ENCODE peak calls at places on chromosomes 11 and 22, in four cellular contexts. I is HL-60, Y is GM12878, E is K562. G is an unnamed sample.

GRCh38 chr11:113378692-113379091 is 8.9 kb upstream of the ANKK1 start:
- DNase-seq in I (no peak), Y (no peak), E (no peak), G (no peak)

GRCh38 chr22:37373451-37373850 is 53.8 kb downstream of the ELFN2 start:
- DNase-seq in I (no peak), Y (no peak), E (no peak), G (no peak)

GRCh38 chr22:25736378-25737011 is 5.5 kb upstream of the MYO18B start:
- DNase-seq in I (peak), Y (no peak), E (no peak), G (no peak)

GRCh38 chr11:45021001-45021400 is 70.3 kb upstream of the TP53I11 start:
- DNase-seq in I (no peak), Y (no peak), E (no peak), G (no peak)

GRCh38 chr11:115659061-115659963 is 155.1 kb upstream of the CADM1 start:
- DNase-seq in I (peak), Y (no peak), E (no peak), G (no peak)

GRCh38 chr22:40376149-40376548 is 5.8 kb downstream of the SGSM3 start:
- DNase-seq in I (no peak), Y (no peak), E (no peak), G (no peak)

GRCh38 chr11:121298770-121299169 is 6.2 kb downstream of the SC5D start:
- DNase-seq in I (no peak), Y (no peak), E (no peak), G (no peak)

GRCh38 chr11:18243783-18244362 is 4.6 kb downstream of the SAA2 start:
- DNase-seq in I (peak), Y (peak), E (peak), G (no peak)

GRCh38 chr11:92663539-92663938 is 305.9 kb upstream of the MTNR1B start:
- DNase-seq in I (no peak), Y (no peak), E (no peak), G (no peak)

GRCh38 chr22:17241571-17242310 is 22.5 kb upstream of the ADA2 start:
- DNase-seq in I (peak), Y (no peak), E (no peak), G (no peak)

GRCh38 chr11:128865490-128865889 is 1.6 kb downstream of the KCNJ1 start:
- DNase-seq in I (no peak), Y (no peak), E (no peak), G (no peak)

GRCh38 chr11:125457814-125458343 is 38.2 kb downstream of the FEZ1 start:
- DNase-seq in I (no peak), Y (no peak), E (peak), G (no peak)

GRCh38 chr11:126411971-126412381 is 56.5 kb downstream of the ST3GAL4 start:
- DNase-seq in I (no peak), Y (no peak), E (peak), G (no peak)

GRCh38 chr11:115291391-115291744 is 212.8 kb downstream of the CADM1 start:
- DNase-seq in I (no peak), Y (no peak), E (no peak), G (no peak)

GRCh38 chr11:70319694-70320093 is 49.2 kb downstream of the PPFIA1 start:
- DNase-seq in I (no peak), Y (no peak), E (no peak), G (no peak)

GRCh38 chr11:62438641-62439040 is 19.8 kb downstream of the SCGB1A1 start:
- DNase-seq in I (no peak), Y (no peak), E (no peak), G (no peak)

GRCh38 chr11:105132716-105133511 is 6.7 kb downstream of the CARD18 start:
- DNase-seq in I (no peak), Y (no peak), E (no peak), G (no peak)

GRCh38 chr22:41682033-41682807 is 6.4 kb downstream of the SNU13 start:
- DNase-seq in I (peak), Y (peak), E (peak), G (peak)

GRCh38 chr22:31945478-31945815 is 1.1 kb downstream of the YWHAH start:
- DNase-seq in I (no peak), Y (no peak), E (no peak), G (no peak)

GRCh38 chr11:19455731-19456130 is 215.0 kb upstream of the E2F8 start:
- DNase-seq in I (no peak), Y (no peak), E (no peak), G (no peak)

DNA sequence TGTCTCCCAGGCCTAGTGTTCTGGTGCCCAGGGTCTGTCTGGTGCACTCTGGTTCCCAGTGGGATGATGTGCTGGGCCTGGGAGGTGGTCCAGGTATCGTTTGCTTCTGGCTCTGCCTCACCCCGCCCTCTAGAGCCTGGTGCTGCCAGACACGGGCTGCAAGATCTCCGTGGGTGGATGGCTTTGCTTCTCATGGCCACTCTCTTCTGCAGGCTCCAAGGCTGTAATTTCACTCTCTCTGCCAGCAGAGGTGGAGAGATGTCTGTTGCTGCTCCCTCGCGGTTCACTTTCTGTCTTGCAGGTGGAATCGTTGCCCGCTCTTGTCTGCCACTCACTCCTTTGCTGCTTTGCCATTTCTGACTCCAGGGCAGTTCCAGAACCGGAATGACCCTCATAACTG is 13.4 kb downstream of the NADSYN1 start:
- DNase-seq in I (no peak), Y (no peak), E (no peak), G (no peak)
- TF ChIP-seq SPI1 in I (no peak), Y (no peak), E (no peak), G (no peak)

DNA sequence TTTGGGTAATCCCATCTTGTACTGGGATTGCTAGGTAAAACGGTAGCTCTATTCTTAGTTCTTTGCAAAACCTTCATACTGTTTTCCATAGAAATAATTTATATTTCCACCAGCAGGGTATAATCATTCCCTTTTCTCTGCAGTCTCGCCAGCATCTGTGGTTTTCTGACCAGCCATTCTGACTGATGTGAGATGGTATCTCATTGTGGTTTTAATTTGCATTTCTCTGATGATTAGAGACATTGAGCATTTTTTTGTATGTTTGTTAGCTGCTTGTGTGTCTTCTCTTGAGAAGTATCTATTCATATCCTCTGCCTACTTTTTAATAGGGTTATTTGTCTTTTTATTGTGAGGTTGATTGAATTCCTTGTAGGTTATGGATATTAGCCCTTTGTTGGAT is 220.9 kb downstream of the PGR start:
- DNase-seq in I (no peak), Y (no peak), E (no peak), G (no peak)
- TF ChIP-seq SPI1 in I (no peak), Y (no peak), E (no peak), G (no peak)

GRCh38 chr11:9714540-9714939 is 50.7 kb downstream of the SWAP70 start:
- DNase-seq in I (no peak), Y (no peak), E (no peak), G (no peak)

GRCh38 chr11:9719949-9720646 is 56.2 kb downstream of the SWAP70 start:
- DNase-seq in I (peak), Y (no peak), E (no peak), G (no peak)

GRCh38 chr11:9717040-9717357 is 53.1 kb downstream of the SWAP70 start:
- DNase-seq in I (no peak), Y (no peak), E (no peak), G (no peak)

GRCh38 chr11:9717719-9718118 is 53.8 kb downstream of the SWAP70 start:
- DNase-seq in I (no peak), Y (no peak), E (no peak), G (no peak)

GRCh38 chr11:9716275-9717039 is 52.6 kb downstream of the SWAP70 start:
- DNase-seq in I (peak), Y (peak), E (peak), G (no peak)
- TF ChIP-seq SPI1 in I (peak), Y (peak), E (peak), G (peak)

GRCh38 chr22:45975266-45976161 is 1.4 kb downstream of the WNT7B start:
- DNase-seq in I (no peak), Y (no peak), E (no peak), G (no peak)

GRCh38 chr22:45976351-45977002 is 485 bp downstream of the WNT7B start:
- DNase-seq in I (no peak), Y (no peak), E (no peak), G (no peak)

GRCh38 chr22:45977551-45978274 is 751 bp upstream of the WNT7B start:
- DNase-seq in I (no peak), Y (no peak), E (no peak), G (no peak)

GRCh38 chr22:45978275-45978713 is 1.3 kb upstream of the WNT7B start:
- DNase-seq in I (no peak), Y (no peak), E (no peak), G (no peak)

GRCh38 chr22:45977003-45977395 is at the start of gene WNT7B:
- DNase-seq in I (no peak), Y (no peak), E (peak), G (no peak)
- TF ChIP-seq SPI1 in I (no peak), Y (no peak), E (no peak), G (no peak)

GRCh38 chr11:65362966-65363365 is 8.4 kb downstream of the TIGD3 start:
- DNase-seq in I (no peak), Y (no peak), E (no peak), G (no peak)
- TF ChIP-seq SPI1 in I (no peak), Y (no peak), E (no peak), G (no peak)

GRCh38 chr11:34242037-34242625 is 115.7 kb downstream of the ABTB2 start:
- DNase-seq in I (no peak), Y (no peak), E (peak), G (no peak)
- TF ChIP-seq SPI1 in I (no peak), Y (no peak), E (no peak), G (peak)

DNA sequence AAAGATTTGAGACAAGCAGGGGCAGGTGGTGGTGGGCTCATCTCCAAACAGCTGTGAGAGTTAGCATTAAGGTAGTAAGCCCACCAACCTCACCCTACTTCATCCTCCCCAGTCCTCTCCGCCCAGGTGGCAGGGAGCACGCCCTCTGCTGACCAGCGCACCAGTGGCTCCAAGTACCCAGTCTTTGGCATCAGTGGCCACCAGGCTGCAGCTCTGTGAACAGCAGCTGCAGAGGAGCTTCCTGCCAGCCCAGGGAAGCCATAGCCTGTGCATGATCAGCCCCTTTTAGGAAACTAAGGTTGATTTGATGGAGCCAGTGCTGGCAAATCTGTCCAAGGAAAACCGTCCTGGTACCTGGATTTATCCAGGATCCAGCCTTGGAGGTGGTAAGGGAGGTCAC is 21.7 kb downstream of the CAVIN3 start:
- DNase-seq in I (peak), Y (no peak), E (no peak), G (no peak)
- TF ChIP-seq SPI1 in I (no peak), Y (no peak), E (no peak), G (no peak)

G was measured in GM12891.